ENCODE peak calls at places on chromosomes 4 and X, in six cellular contexts. One of them, this sample, is unnamed.

GRCh38 chrX:1239681-1240142 is 27.3 kb upstream of the CRLF2 start:
- DNase-seq in mammary epithelial cell: no peak
- DNase-seq in thoracic aorta: peak; percentile 43
- DNase-seq in choroid plexus epithelial cell: no peak
- DNase-seq in coronary artery: peak; percentile 76
- DNase-seq in AG09309: no peak
- DNase-seq in this sample: peak; percentile 8

GRCh38 chr4:112357453-112357852 is 60.3 kb downstream of the ALPK1 start:
- DNase-seq in mammary epithelial cell: no peak
- DNase-seq in thoracic aorta: no peak
- DNase-seq in choroid plexus epithelial cell: no peak
- DNase-seq in coronary artery: no peak
- DNase-seq in AG09309: no peak
- DNase-seq in this sample: no peak

GRCh38 chr4:13990596-13991589 is 363.4 kb upstream of the BOD1L1 start:
- DNase-seq in mammary epithelial cell: no peak
- DNase-seq in thoracic aorta: no peak
- DNase-seq in choroid plexus epithelial cell: peak; percentile 63
- DNase-seq in coronary artery: no peak
- DNase-seq in AG09309: no peak
- DNase-seq in this sample: no peak

GRCh38 chr4:61545902-61546498 is 345.9 kb downstream of the ADGRL3 start:
- DNase-seq in mammary epithelial cell: no peak
- DNase-seq in thoracic aorta: no peak
- DNase-seq in choroid plexus epithelial cell: no peak
- DNase-seq in coronary artery: no peak
- DNase-seq in AG09309: no peak
- DNase-seq in this sample: no peak

GRCh38 chr4:169252339-169253086 is 18.2 kb downstream of the SH3RF1 start:
- DNase-seq in mammary epithelial cell: no peak
- DNase-seq in thoracic aorta: no peak
- DNase-seq in choroid plexus epithelial cell: peak; percentile 93
- DNase-seq in coronary artery: no peak
- DNase-seq in AG09309: no peak
- DNase-seq in this sample: no peak

GRCh38 chr4:136750898-136751297 is 781.4 kb downstream of the PCDH18 start:
- DNase-seq in mammary epithelial cell: peak; percentile 1
- DNase-seq in thoracic aorta: no peak
- DNase-seq in choroid plexus epithelial cell: peak; percentile 38
- DNase-seq in coronary artery: no peak
- DNase-seq in AG09309: no peak
- DNase-seq in this sample: no peak

GRCh38 chr4:172352351-172352750 is 539.1 kb downstream of the GALNTL6 start:
- DNase-seq in mammary epithelial cell: no peak
- DNase-seq in thoracic aorta: no peak
- DNase-seq in choroid plexus epithelial cell: no peak
- DNase-seq in coronary artery: no peak
- DNase-seq in AG09309: no peak
- DNase-seq in this sample: no peak

GRCh38 chr4:106329027-106329618 is 12.8 kb downstream of the AIMP1 start:
- DNase-seq in mammary epithelial cell: peak; percentile 40
- DNase-seq in thoracic aorta: no peak
- DNase-seq in choroid plexus epithelial cell: peak; percentile 78
- DNase-seq in coronary artery: no peak
- DNase-seq in AG09309: no peak
- DNase-seq in this sample: no peak

GRCh38 chrX:31969714-31970113 is 897.9 kb upstream of the FTHL17 start:
- DNase-seq in mammary epithelial cell: no peak
- DNase-seq in thoracic aorta: no peak
- DNase-seq in choroid plexus epithelial cell: no peak
- DNase-seq in coronary artery: no peak
- DNase-seq in AG09309: no peak
- DNase-seq in this sample: no peak

GRCh38 chr4:38279650-38280322 is 319.6 kb downstream of the PTTG2 start:
- DNase-seq in mammary epithelial cell: peak; percentile 14
- DNase-seq in thoracic aorta: no peak
- DNase-seq in choroid plexus epithelial cell: no peak
- DNase-seq in coronary artery: no peak
- DNase-seq in AG09309: no peak
- DNase-seq in this sample: no peak

GRCh38 chr4:189660737-189661330 is 279.8 kb upstream of the FRG1 start:
- DNase-seq in mammary epithelial cell: no peak
- DNase-seq in thoracic aorta: no peak
- DNase-seq in choroid plexus epithelial cell: no peak
- DNase-seq in coronary artery: no peak
- DNase-seq in AG09309: no peak
- DNase-seq in this sample: no peak

GRCh38 chrX:132040066-132040465 is 17.0 kb downstream of the STK26 start:
- DNase-seq in mammary epithelial cell: no peak
- DNase-seq in thoracic aorta: no peak
- DNase-seq in choroid plexus epithelial cell: no peak
- DNase-seq in coronary artery: no peak
- DNase-seq in AG09309: no peak
- DNase-seq in this sample: no peak

GRCh38 chr4:20109395-20109794 is 142.3 kb upstream of the SLIT2 start:
- DNase-seq in mammary epithelial cell: no peak
- DNase-seq in thoracic aorta: no peak
- DNase-seq in choroid plexus epithelial cell: peak; percentile 69
- DNase-seq in coronary artery: no peak
- DNase-seq in AG09309: no peak
- DNase-seq in this sample: no peak

GRCh38 chr4:82360298-82361177 is 13.3 kb downstream of the HNRNPD start:
- DNase-seq in mammary epithelial cell: peak; percentile 20
- DNase-seq in thoracic aorta: no peak
- DNase-seq in choroid plexus epithelial cell: peak; percentile 51
- DNase-seq in coronary artery: no peak
- DNase-seq in AG09309: no peak
- DNase-seq in this sample: no peak

GRCh38 chr4:76723373-76723772 is 174.6 kb downstream of the SOWAHB start:
- DNase-seq in mammary epithelial cell: peak; percentile 40
- DNase-seq in thoracic aorta: no peak
- DNase-seq in choroid plexus epithelial cell: peak; percentile 67
- DNase-seq in coronary artery: no peak
- DNase-seq in AG09309: no peak
- DNase-seq in this sample: no peak

GRCh38 chr4:155047755-155048154 is 160.7 kb upstream of the NPY2R start:
- DNase-seq in mammary epithelial cell: peak; percentile 42
- DNase-seq in thoracic aorta: no peak
- DNase-seq in choroid plexus epithelial cell: peak; percentile 36
- DNase-seq in coronary artery: no peak
- DNase-seq in AG09309: no peak
- DNase-seq in this sample: no peak

GRCh38 chr4:29309050-29309449 is 1411.1 kb upstream of the PCDH7 start:
- DNase-seq in mammary epithelial cell: peak; percentile 11
- DNase-seq in thoracic aorta: no peak
- DNase-seq in choroid plexus epithelial cell: peak; percentile 31
- DNase-seq in coronary artery: no peak
- DNase-seq in AG09309: no peak
- DNase-seq in this sample: no peak

GRCh38 chrX:154526901-154527675 is 11.1 kb upstream of the FAM3A start:
- DNase-seq in mammary epithelial cell: peak; percentile 69
- DNase-seq in thoracic aorta: no peak
- DNase-seq in choroid plexus epithelial cell: peak; percentile 84
- DNase-seq in coronary artery: no peak
- DNase-seq in AG09309: peak; percentile 24
- DNase-seq in this sample: peak; percentile 69

GRCh38 chrX:97616883-97617510 is 733.3 kb downstream of the RPA4 start:
- DNase-seq in mammary epithelial cell: peak; percentile 83
- DNase-seq in thoracic aorta: no peak
- DNase-seq in choroid plexus epithelial cell: peak; percentile 70
- DNase-seq in coronary artery: no peak
- DNase-seq in AG09309: peak; percentile 14
- DNase-seq in this sample: no peak

GRCh38 chrX:10109695-10110094 is 47.1 kb upstream of the CLCN4 start:
- DNase-seq in mammary epithelial cell: no peak
- DNase-seq in thoracic aorta: no peak
- DNase-seq in choroid plexus epithelial cell: no peak
- DNase-seq in coronary artery: no peak
- DNase-seq in AG09309: no peak
- DNase-seq in this sample: no peak

GRCh38 chrX:30153881-30154260 is 61.5 kb upstream of the MAGEB2 start:
- DNase-seq in mammary epithelial cell: no peak
- DNase-seq in thoracic aorta: no peak
- DNase-seq in choroid plexus epithelial cell: peak; percentile 64
- DNase-seq in coronary artery: no peak
- DNase-seq in AG09309: no peak
- DNase-seq in this sample: no peak

GRCh38 chrX:9471571-9471985 is 6.7 kb downstream of the TBL1X start:
- DNase-seq in mammary epithelial cell: no peak
- DNase-seq in thoracic aorta: no peak
- DNase-seq in choroid plexus epithelial cell: peak; percentile 55
- DNase-seq in coronary artery: no peak
- DNase-seq in AG09309: no peak
- DNase-seq in this sample: no peak

GRCh38 chr4:125097729-125098128 is 217.0 kb upstream of the FAT4 start:
- DNase-seq in mammary epithelial cell: no peak
- DNase-seq in thoracic aorta: no peak
- DNase-seq in choroid plexus epithelial cell: no peak
- DNase-seq in coronary artery: no peak
- DNase-seq in AG09309: no peak
- DNase-seq in this sample: no peak

GRCh38 chr4:127988638-127989037 is 23.4 kb downstream of the ABHD18 start:
- DNase-seq in mammary epithelial cell: no peak
- DNase-seq in thoracic aorta: no peak
- DNase-seq in choroid plexus epithelial cell: no peak
- DNase-seq in coronary artery: no peak
- DNase-seq in AG09309: no peak
- DNase-seq in this sample: no peak

GRCh38 chr4:127982445-127982844 is 17.2 kb downstream of the ABHD18 start:
- DNase-seq in mammary epithelial cell: no peak
- DNase-seq in thoracic aorta: no peak
- DNase-seq in choroid plexus epithelial cell: no peak
- DNase-seq in coronary artery: no peak
- DNase-seq in AG09309: no peak
- DNase-seq in this sample: no peak

GRCh38 chr4:127985989-127986388 is 20.8 kb downstream of the ABHD18 start:
- DNase-seq in mammary epithelial cell: no peak
- DNase-seq in thoracic aorta: no peak
- DNase-seq in choroid plexus epithelial cell: no peak
- DNase-seq in coronary artery: no peak
- DNase-seq in AG09309: no peak
- DNase-seq in this sample: no peak
- TF ChIP-seq CTCF in mammary epithelial cell: no peak
- TF ChIP-seq CTCF in thoracic aorta: no peak
- TF ChIP-seq CTCF in choroid plexus epithelial cell: peak; percentile 10
- TF ChIP-seq CTCF in coronary artery: no peak
- TF ChIP-seq CTCF in AG09309: no peak
- TF ChIP-seq CTCF in this sample: no peak

GRCh38 chr4:25207997-25208396 is 25.8 kb upstream of the PI4K2B start:
- DNase-seq in mammary epithelial cell: no peak
- DNase-seq in thoracic aorta: no peak
- DNase-seq in choroid plexus epithelial cell: no peak
- DNase-seq in coronary artery: no peak
- DNase-seq in AG09309: no peak
- DNase-seq in this sample: no peak

GRCh38 chr4:25213327-25213979 is 20.4 kb upstream of the PI4K2B start:
- DNase-seq in mammary epithelial cell: no peak
- DNase-seq in thoracic aorta: no peak
- DNase-seq in choroid plexus epithelial cell: no peak
- DNase-seq in coronary artery: no peak
- DNase-seq in AG09309: no peak
- DNase-seq in this sample: no peak

GRCh38 chr4:25211721-25212120 is 22.1 kb upstream of the PI4K2B start:
- DNase-seq in mammary epithelial cell: no peak
- DNase-seq in thoracic aorta: no peak
- DNase-seq in choroid plexus epithelial cell: no peak
- DNase-seq in coronary artery: no peak
- DNase-seq in AG09309: no peak
- DNase-seq in this sample: no peak

GRCh38 chr4:25212822-25213221 is 21.0 kb upstream of the PI4K2B start:
- DNase-seq in mammary epithelial cell: no peak
- DNase-seq in thoracic aorta: no peak
- DNase-seq in choroid plexus epithelial cell: no peak
- DNase-seq in coronary artery: no peak
- DNase-seq in AG09309: no peak
- DNase-seq in this sample: no peak

GRCh38 chr4:25209702-25210101 is 24.1 kb upstream of the PI4K2B start:
- DNase-seq in mammary epithelial cell: no peak
- DNase-seq in thoracic aorta: no peak
- DNase-seq in choroid plexus epithelial cell: no peak
- DNase-seq in coronary artery: no peak
- DNase-seq in AG09309: no peak
- DNase-seq in this sample: no peak
- H3K4me3 ChIP-seq in mammary epithelial cell: no peak overlapping the region
- H3K4me3 ChIP-seq in thoracic aorta: no peak overlapping the region
- H3K4me3 ChIP-seq in choroid plexus epithelial cell: no peak overlapping the region
- H3K4me3 ChIP-seq in coronary artery: no peak overlapping the region
- H3K4me3 ChIP-seq in AG09309: no peak overlapping the region
- H3K4me3 ChIP-seq in this sample: no peak overlapping the region

GRCh38 chr4:116688536-116688935 is 396.8 kb downstream of the TRAM1L1 start:
- DNase-seq in mammary epithelial cell: no peak
- DNase-seq in thoracic aorta: no peak
- DNase-seq in choroid plexus epithelial cell: no peak
- DNase-seq in coronary artery: no peak
- DNase-seq in AG09309: no peak
- DNase-seq in this sample: no peak
- TF ChIP-seq CTCF in mammary epithelial cell: no peak
- TF ChIP-seq CTCF in thoracic aorta: no peak
- TF ChIP-seq CTCF in choroid plexus epithelial cell: no peak
- TF ChIP-seq CTCF in coronary artery: no peak
- TF ChIP-seq CTCF in AG09309: no peak
- TF ChIP-seq CTCF in this sample: no peak

DNA sequence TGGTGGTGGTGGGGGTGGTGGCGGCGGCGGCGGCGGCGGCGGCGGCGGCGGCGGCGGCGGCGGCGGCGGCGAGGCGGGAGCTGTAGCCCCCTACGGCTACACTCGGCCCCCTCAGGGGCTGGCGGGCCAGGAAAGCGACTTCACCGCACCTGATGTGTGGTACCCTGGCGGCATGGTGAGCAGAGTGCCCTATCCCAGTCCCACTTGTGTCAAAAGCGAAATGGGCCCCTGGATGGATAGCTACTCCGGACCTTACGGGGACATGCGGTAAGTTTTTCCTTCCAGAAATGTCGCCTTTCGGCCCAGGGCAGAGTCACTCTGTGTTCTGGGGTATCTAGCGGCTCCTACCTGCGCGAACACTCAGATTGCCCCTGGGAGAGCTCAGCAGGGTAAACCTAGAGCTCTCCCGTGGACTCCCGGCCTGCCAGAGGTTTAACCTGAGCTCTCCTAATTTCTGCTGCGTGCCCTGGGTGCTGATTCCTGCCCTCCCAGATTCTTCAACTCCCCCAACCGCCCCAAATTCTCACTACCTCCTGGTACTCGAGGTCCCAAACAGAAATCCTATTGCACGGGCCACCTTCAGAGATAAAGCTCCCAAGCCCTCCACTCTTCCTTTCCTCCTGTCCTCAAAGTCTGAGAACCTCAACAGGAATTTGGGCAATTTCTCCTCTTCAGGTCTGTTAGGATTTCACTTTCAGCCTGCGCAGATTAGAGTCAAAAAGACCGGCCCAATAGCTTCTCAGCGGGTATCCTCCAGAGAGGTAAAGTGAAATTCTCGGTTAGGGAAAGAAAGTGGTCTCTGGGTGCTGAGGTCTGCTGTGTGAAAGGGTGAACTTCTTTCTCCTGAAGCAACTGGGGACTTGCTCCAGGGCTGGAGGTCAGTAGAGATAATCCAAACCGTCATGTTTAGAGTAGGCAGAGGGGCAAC is 2.9 kb downstream of the AR start:
- DNase-seq in mammary epithelial cell: no peak
- DNase-seq in thoracic aorta: no peak
- DNase-seq in choroid plexus epithelial cell: no peak
- DNase-seq in coronary artery: no peak
- DNase-seq in AG09309: no peak
- DNase-seq in this sample: no peak
- H3K4me3 ChIP-seq in mammary epithelial cell: no peak overlapping the region
- H3K4me3 ChIP-seq in thoracic aorta: peak overlapping the region; percentile 75
- H3K4me3 ChIP-seq in choroid plexus epithelial cell: peak overlapping the region; percentile 56
- H3K4me3 ChIP-seq in coronary artery: peak overlapping the region; percentile 80
- H3K4me3 ChIP-seq in AG09309: peak overlapping the region; percentile 46
- H3K4me3 ChIP-seq in this sample: peak overlapping the region; percentile 69